ENCODE peak calls at places on chromosome 22, in nine cellular contexts. O is AG09309; V is brain microvascular endothelial cell; C is Jurkat, Clone E6-1; E is lower leg skin; B is lower lobe of right lung; K is fibroblast of mammary gland; S is A549; W is neuronal stem cell. D is an unnamed sample.

GRCh38 chr22:27452245-27452644 is 349.3 kb downstream of the MN1 start:
- DNase-seq in V (no peak), C (no peak), O (no peak), K (no peak), B (no peak), S (no peak), E (no peak), W (no peak), D (no peak)

GRCh38 chr22:33573479-33573878 is 346.8 kb downstream of the LARGE1 start:
- DNase-seq in B (no peak), O (no peak), E (no peak), V (no peak), C (no peak), S (no peak), K (no peak), W (no peak), D (no peak)

GRCh38 chr22:39349506-39349966 is 255 bp upstream of the SYNGR1 start:
- DNase-seq in V (no peak), E (no peak), S (peak; percentile 36), C (peak; percentile 6), K (no peak), O (no peak), W (peak; percentile 62), B (peak; percentile 48), D (peak; percentile 67)

GRCh38 chr22:41746563-41747400 is 47.5 kb downstream of the MEI1 start:
- DNase-seq in K (peak; percentile 87), S (peak; percentile 61), C (peak; percentile 41), O (peak; percentile 63), E (peak; percentile 58), V (peak; percentile 80), W (peak; percentile 56), B (peak; percentile 73), D (peak; percentile 84)

GRCh38 chr22:28019360-28019759 is 100.3 kb upstream of the PITPNB start:
- DNase-seq in S (no peak), B (no peak), C (no peak), K (no peak), E (no peak), V (no peak), O (no peak), W (no peak), D (no peak)

GRCh38 chr22:44336962-44337657 is 24.4 kb upstream of the SHISAL1 start:
- DNase-seq in C (no peak), O (no peak), K (no peak), W (no peak), B (no peak), E (no peak), V (no peak), S (no peak), D (no peak)

GRCh38 chr22:20439928-20440575 is 2.4 kb upstream of the SCARF2 start:
- DNase-seq in C (no peak), E (no peak), V (no peak), O (no peak), S (no peak), B (peak; percentile 36), W (no peak), K (no peak), D (no peak)

GRCh38 chr22:44444341-44445306 is 53.4 kb downstream of the RTL6 start:
- DNase-seq in B (no peak), W (no peak), K (no peak), C (no peak), S (no peak), O (no peak), E (no peak), V (no peak), D (no peak)

GRCh38 chr22:44382461-44383038 is 69.8 kb upstream of the SHISAL1 start:
- DNase-seq in O (no peak), B (peak; percentile 39), W (no peak), S (no peak), E (no peak), V (no peak), K (no peak), C (no peak), D (no peak)

GRCh38 chr22:23754220-23754919 is at the start of gene VPREB3:
- DNase-seq in K (no peak), C (no peak), S (no peak), E (no peak), O (no peak), V (no peak), W (no peak), B (no peak), D (no peak)

GRCh38 chr22:24176630-24177029 is 4.7 kb upstream of the SUSD2 start:
- DNase-seq in S (no peak), V (no peak), C (no peak), O (no peak), W (no peak), K (no peak), E (no peak), B (no peak), D (no peak)

GRCh38 chr22:27996981-27997380 is 77.9 kb upstream of the PITPNB start:
- DNase-seq in V (no peak), O (no peak), E (no peak), K (no peak), C (no peak), S (no peak), W (no peak), B (peak; percentile 17), D (peak; percentile 7)

GRCh38 chr22:27372969-27373670 is 428.4 kb downstream of the MN1 start:
- DNase-seq in C (no peak), W (peak; percentile 72), O (no peak), V (peak; percentile 18), K (no peak), B (peak; percentile 70), S (no peak), E (no peak), D (peak; percentile 73)

GRCh38 chr22:38824587-38824986 is 19.2 kb downstream of the NPTXR start:
- DNase-seq in W (peak; percentile 87), S (peak; percentile 31), C (peak; percentile 61), V (peak; percentile 66), B (peak; percentile 60), E (no peak), O (no peak), K (peak; percentile 69), D (peak; percentile 84)

GRCh38 chr22:24406322-24407277 is 20.8 kb upstream of the ADORA2A start:
- DNase-seq in C (no peak), O (no peak), W (no peak), E (no peak), K (no peak), B (no peak), S (no peak), V (no peak), D (no peak)

GRCh38 chr22:35542157-35542971 is 1.7 kb downstream of the RASD2 start:
- DNase-seq in E (no peak), B (no peak), K (no peak), O (no peak), W (no peak), C (no peak), V (no peak), S (no peak), D (no peak)
- H3K4me3 ChIP-seq in E (no peak overlapping the region), B (peak overlapping the region; percentile 62), K (no peak overlapping the region), O (no peak overlapping the region), W (no peak overlapping the region), C (no peak overlapping the region), V (no peak overlapping the region), S (no peak overlapping the region), D (no peak overlapping the region)

GRCh38 chr22:49296561-49296960 is 531.1 kb downstream of the BRD1 start:
- DNase-seq in O (no peak), E (no peak), W (no peak), V (no peak), C (no peak), K (no peak), B (no peak), S (no peak), D (no peak)
- H3K4me3 ChIP-seq in O (no peak overlapping the region), E (no peak overlapping the region), W (no peak overlapping the region), V (no peak overlapping the region), C (no peak overlapping the region), K (no peak overlapping the region), B (no peak overlapping the region), S (no peak overlapping the region), D (no peak overlapping the region)

GRCh38 chr22:42763965-42764480 is 43.4 kb upstream of the A4GALT start:
- DNase-seq in V (no peak), S (no peak), E (no peak), W (no peak), C (no peak), O (no peak), K (no peak), B (no peak), D (no peak)

GRCh38 chr22:42760806-42761565 is 40.3 kb upstream of the A4GALT start:
- DNase-seq in K (no peak), E (no peak), O (no peak), C (no peak), B (no peak), V (no peak), W (no peak), S (no peak), D (no peak)

GRCh38 chr22:42766860-42767259 is 46.2 kb upstream of the A4GALT start:
- DNase-seq in B (peak; percentile 76), K (no peak), S (no peak), W (no peak), O (no peak), V (no peak), C (no peak), E (no peak), D (no peak)

GRCh38 chr22:42768385-42769035 is 47.8 kb upstream of the A4GALT start:
- DNase-seq in S (no peak), K (no peak), C (no peak), V (no peak), E (no peak), B (no peak), W (no peak), O (no peak), D (no peak)

DNA sequence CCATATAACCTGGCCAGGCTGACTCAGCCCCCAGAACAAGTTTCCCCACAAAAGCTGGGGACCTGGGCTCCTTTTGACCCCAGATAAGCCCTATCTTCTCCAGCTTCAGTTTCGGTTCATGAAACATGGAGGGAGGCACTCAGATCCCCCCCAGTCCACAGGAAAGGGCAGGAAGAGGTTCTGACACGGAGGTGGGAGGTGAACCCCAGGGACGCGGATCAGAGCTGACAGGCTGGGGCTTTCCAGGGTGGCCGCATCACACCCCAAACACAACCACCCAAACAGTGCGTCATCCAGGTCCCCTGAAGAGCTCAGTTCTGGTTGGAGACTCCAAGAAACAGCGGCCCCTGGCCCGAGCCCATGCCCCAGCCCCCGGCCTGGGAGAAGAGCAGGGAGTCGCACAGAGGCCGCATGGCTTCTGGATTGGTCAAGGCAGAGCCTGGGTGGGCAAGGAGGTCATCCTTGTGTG is 44.3 kb upstream of the A4GALT start:
- DNase-seq in B (no peak), W (no peak), C (no peak), O (no peak), E (no peak), V (no peak), K (no peak), S (no peak), D (no peak)
- H3K4me3 ChIP-seq in B (no peak overlapping the region), W (no peak overlapping the region), C (no peak overlapping the region), O (no peak overlapping the region), E (no peak overlapping the region), V (no peak overlapping the region), K (no peak overlapping the region), S (no peak overlapping the region), D (no peak overlapping the region)

DNA sequence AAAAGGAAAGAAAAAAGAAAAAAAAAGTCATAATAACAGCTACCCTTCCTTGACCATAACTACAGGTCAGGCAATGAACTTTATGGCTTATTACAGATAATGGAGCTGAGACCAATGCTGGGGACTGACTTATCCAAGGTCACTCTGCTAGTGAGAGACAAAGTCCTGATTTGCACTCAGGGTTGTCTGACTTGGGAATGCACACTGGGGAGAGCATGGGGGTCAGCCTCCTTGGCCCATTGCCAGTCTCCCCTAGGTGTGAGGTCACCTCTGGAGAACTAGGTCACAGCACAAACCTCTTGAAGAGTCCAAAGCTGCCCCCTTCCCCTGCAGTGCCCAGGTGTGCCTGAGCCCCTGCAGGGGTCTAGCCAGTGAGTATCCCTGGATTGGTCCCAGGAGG is 5.3 kb upstream of the CDC42EP1 start:
- DNase-seq in K (no peak), S (no peak), W (no peak), V (no peak), B (no peak), O (no peak), E (no peak), C (no peak), D (no peak)
- H3K4me3 ChIP-seq in K (no peak overlapping the region), S (no peak overlapping the region), W (no peak overlapping the region), V (no peak overlapping the region), B (no peak overlapping the region), O (no peak overlapping the region), E (no peak overlapping the region), C (no peak overlapping the region), D (no peak overlapping the region)

D was measured in Caco-2.